ENCODE peak calls at places on chromosomes 6 and 20, in six cellular contexts. One of them, this sample, is unnamed. For H3K4me1, the result is how much of the 10 kb centered on the place peaks cover.

GRCh38 chr6:133286765-133287164 is 45.6 kb downstream of the EYA4 start:
- DNase-seq in OCI-LY7: peak
- DNase-seq in HAP-1: no peak
- DNase-seq in CD8-positive, alpha-beta T cell: no peak
- DNase-seq in prostate gland: no peak
- DNase-seq in transverse colon: no peak
- DNase-seq in this sample: no peak

GRCh38 chr20:49644980-49645565 is 68.6 kb downstream of the B4GALT5 start:
- DNase-seq in HAP-1: no peak
- DNase-seq in OCI-LY7: no peak
- DNase-seq in transverse colon: no peak
- DNase-seq in CD8-positive, alpha-beta T cell: no peak
- DNase-seq in prostate gland: no peak
- DNase-seq in this sample: no peak

GRCh38 chr6:116365743-116366142 is 5.0 kb upstream of the DSE start:
- DNase-seq in prostate gland: no peak
- DNase-seq in transverse colon: no peak
- DNase-seq in OCI-LY7: no peak
- DNase-seq in CD8-positive, alpha-beta T cell: no peak
- DNase-seq in HAP-1: no peak
- DNase-seq in this sample: no peak

GRCh38 chr6:20708367-20709124 is 174.3 kb downstream of the CDKAL1 start:
- DNase-seq in OCI-LY7: no peak
- DNase-seq in CD8-positive, alpha-beta T cell: no peak
- DNase-seq in HAP-1: no peak
- DNase-seq in prostate gland: no peak
- DNase-seq in transverse colon: no peak
- DNase-seq in this sample: no peak

GRCh38 chr20:44586289-44586911 is 4.0 kb downstream of the PKIG start:
- DNase-seq in CD8-positive, alpha-beta T cell: no peak
- DNase-seq in prostate gland: no peak
- DNase-seq in OCI-LY7: peak
- DNase-seq in transverse colon: peak
- DNase-seq in HAP-1: no peak
- DNase-seq in this sample: no peak

GRCh38 chr20:16115891-16116577 is 457.2 kb downstream of the KIF16B start:
- DNase-seq in CD8-positive, alpha-beta T cell: no peak
- DNase-seq in prostate gland: no peak
- DNase-seq in transverse colon: no peak
- DNase-seq in OCI-LY7: no peak
- DNase-seq in HAP-1: no peak
- DNase-seq in this sample: no peak

GRCh38 chr20:50312682-50313187 is 122.1 kb downstream of the CEBPB start:
- DNase-seq in OCI-LY7: no peak
- DNase-seq in CD8-positive, alpha-beta T cell: no peak
- DNase-seq in transverse colon: peak
- DNase-seq in prostate gland: peak
- DNase-seq in HAP-1: no peak
- DNase-seq in this sample: no peak

GRCh38 chr20:50308513-50309279 is 118.1 kb downstream of the CEBPB start:
- DNase-seq in HAP-1: no peak
- DNase-seq in OCI-LY7: peak
- DNase-seq in transverse colon: peak
- DNase-seq in CD8-positive, alpha-beta T cell: no peak
- DNase-seq in prostate gland: peak
- DNase-seq in this sample: peak

GRCh38 chr20:47256665-47257236 is 99.7 kb downstream of the ZMYND8 start:
- DNase-seq in HAP-1: no peak
- DNase-seq in OCI-LY7: no peak
- DNase-seq in CD8-positive, alpha-beta T cell: no peak
- DNase-seq in transverse colon: no peak
- DNase-seq in prostate gland: peak
- DNase-seq in this sample: no peak

GRCh38 chr6:143605894-143606293 is 71.9 kb upstream of the PHACTR2 start:
- DNase-seq in CD8-positive, alpha-beta T cell: no peak
- DNase-seq in prostate gland: no peak
- DNase-seq in HAP-1: no peak
- DNase-seq in OCI-LY7: no peak
- DNase-seq in transverse colon: no peak
- DNase-seq in this sample: no peak

GRCh38 chr6:117272886-117273285 is 7.5 kb downstream of the VGLL2 start:
- DNase-seq in prostate gland: no peak
- DNase-seq in HAP-1: no peak
- DNase-seq in transverse colon: no peak
- DNase-seq in OCI-LY7: no peak
- DNase-seq in CD8-positive, alpha-beta T cell: no peak
- DNase-seq in this sample: no peak

GRCh38 chr6:10884245-10884972 is 2.4 kb upstream of the SYCP2L start:
- DNase-seq in CD8-positive, alpha-beta T cell: no peak
- DNase-seq in HAP-1: no peak
- DNase-seq in prostate gland: no peak
- DNase-seq in transverse colon: no peak
- DNase-seq in OCI-LY7: no peak
- DNase-seq in this sample: no peak

GRCh38 chr20:35146299-35146921 is 726 bp downstream of the EDEM2 start:
- DNase-seq in OCI-LY7: peak
- DNase-seq in prostate gland: no peak
- DNase-seq in transverse colon: no peak
- DNase-seq in HAP-1: peak
- DNase-seq in CD8-positive, alpha-beta T cell: no peak
- DNase-seq in this sample: no peak

GRCh38 chr20:14415492-14415891 is 78.1 kb upstream of the FLRT3 start:
- DNase-seq in HAP-1: no peak
- DNase-seq in CD8-positive, alpha-beta T cell: no peak
- DNase-seq in transverse colon: no peak
- DNase-seq in OCI-LY7: no peak
- DNase-seq in prostate gland: no peak
- DNase-seq in this sample: no peak

GRCh38 chr20:7859371-7859802 is 80.9 kb downstream of the HAO1 start:
- DNase-seq in OCI-LY7: peak
- DNase-seq in transverse colon: no peak
- DNase-seq in CD8-positive, alpha-beta T cell: no peak
- DNase-seq in prostate gland: no peak
- DNase-seq in HAP-1: peak
- DNase-seq in this sample: no peak

GRCh38 chr6:161242779-161243693 is 30.8 kb downstream of the AGPAT4 start:
- DNase-seq in prostate gland: no peak
- DNase-seq in transverse colon: no peak
- DNase-seq in HAP-1: no peak
- DNase-seq in CD8-positive, alpha-beta T cell: peak
- DNase-seq in OCI-LY7: no peak
- DNase-seq in this sample: no peak

GRCh38 chr20:18986895-18987580 is 173.5 kb downstream of the SCP2D1 start:
- DNase-seq in CD8-positive, alpha-beta T cell: no peak
- DNase-seq in prostate gland: no peak
- DNase-seq in OCI-LY7: no peak
- DNase-seq in transverse colon: no peak
- DNase-seq in HAP-1: no peak
- DNase-seq in this sample: no peak

GRCh38 chr6:153568601-153569000 is 437.5 kb upstream of the RGS17 start:
- DNase-seq in CD8-positive, alpha-beta T cell: no peak
- DNase-seq in prostate gland: no peak
- DNase-seq in HAP-1: no peak
- DNase-seq in transverse colon: no peak
- DNase-seq in OCI-LY7: no peak
- DNase-seq in this sample: no peak

GRCh38 chr20:44465001-44465560 is 10.6 kb upstream of the TTPAL start:
- DNase-seq in prostate gland: no peak
- DNase-seq in HAP-1: no peak
- DNase-seq in CD8-positive, alpha-beta T cell: no peak
- DNase-seq in OCI-LY7: no peak
- DNase-seq in transverse colon: peak
- DNase-seq in this sample: no peak

GRCh38 chr6:17725083-17725482 is 18.4 kb upstream of the NUP153 start:
- DNase-seq in transverse colon: peak
- DNase-seq in OCI-LY7: no peak
- DNase-seq in CD8-positive, alpha-beta T cell: no peak
- DNase-seq in HAP-1: peak
- DNase-seq in prostate gland: no peak
- DNase-seq in this sample: no peak

GRCh38 chr20:17966432-17967312 is 1.9 kb downstream of the SNX5 start:
- DNase-seq in prostate gland: no peak
- DNase-seq in CD8-positive, alpha-beta T cell: no peak
- DNase-seq in HAP-1: no peak
- DNase-seq in transverse colon: no peak
- DNase-seq in OCI-LY7: peak
- DNase-seq in this sample: no peak

GRCh38 chr6:152124432-152125074 is 317.1 kb downstream of the ESR1 start:
- DNase-seq in transverse colon: no peak
- DNase-seq in prostate gland: peak
- DNase-seq in CD8-positive, alpha-beta T cell: no peak
- DNase-seq in HAP-1: peak
- DNase-seq in OCI-LY7: peak
- DNase-seq in this sample: no peak

GRCh38 chr20:1941226-1941625 is 46.0 kb downstream of the SIRPA start:
- DNase-seq in prostate gland: peak
- DNase-seq in OCI-LY7: no peak
- DNase-seq in HAP-1: no peak
- DNase-seq in transverse colon: no peak
- DNase-seq in CD8-positive, alpha-beta T cell: no peak
- DNase-seq in this sample: peak

GRCh38 chr20:57619053-57619831 is 984 bp downstream of the ZBP1 start:
- DNase-seq in HAP-1: no peak
- DNase-seq in prostate gland: no peak
- DNase-seq in transverse colon: peak
- DNase-seq in CD8-positive, alpha-beta T cell: peak
- DNase-seq in OCI-LY7: peak
- DNase-seq in this sample: no peak
- H3K4me1 ChIP-seq in HAP-1: under half
- H3K4me1 ChIP-seq in prostate gland: under half
- H3K4me1 ChIP-seq in transverse colon: under half
- H3K4me1 ChIP-seq in CD8-positive, alpha-beta T cell: half or more
- H3K4me1 ChIP-seq in OCI-LY7: half or more
- H3K4me1 ChIP-seq in this sample: under half

GRCh38 chr20:32113861-32114260 is 4.3 kb downstream of the TM9SF4 start:
- DNase-seq in OCI-LY7: no peak
- DNase-seq in CD8-positive, alpha-beta T cell: no peak
- DNase-seq in prostate gland: no peak
- DNase-seq in HAP-1: no peak
- DNase-seq in transverse colon: no peak
- DNase-seq in this sample: no peak

GRCh38 chr20:32112862-32113261 is 3.3 kb downstream of the TM9SF4 start:
- DNase-seq in HAP-1: no peak
- DNase-seq in transverse colon: peak
- DNase-seq in CD8-positive, alpha-beta T cell: no peak
- DNase-seq in OCI-LY7: no peak
- DNase-seq in prostate gland: no peak
- DNase-seq in this sample: no peak

GRCh38 chr20:32115196-32115767 is 5.8 kb downstream of the TM9SF4 start:
- DNase-seq in prostate gland: no peak
- DNase-seq in CD8-positive, alpha-beta T cell: no peak
- DNase-seq in transverse colon: no peak
- DNase-seq in OCI-LY7: no peak
- DNase-seq in HAP-1: no peak
- DNase-seq in this sample: no peak

GRCh38 chr20:32116079-32116521 is 6.6 kb downstream of the TM9SF4 start:
- DNase-seq in prostate gland: no peak
- DNase-seq in CD8-positive, alpha-beta T cell: no peak
- DNase-seq in OCI-LY7: no peak
- DNase-seq in HAP-1: no peak
- DNase-seq in transverse colon: no peak
- DNase-seq in this sample: no peak

GRCh38 chr20:32114305-32114960 is 4.9 kb downstream of the TM9SF4 start:
- DNase-seq in CD8-positive, alpha-beta T cell: no peak
- DNase-seq in transverse colon: no peak
- DNase-seq in HAP-1: no peak
- DNase-seq in prostate gland: no peak
- DNase-seq in OCI-LY7: no peak
- DNase-seq in this sample: no peak
- H3K4me1 ChIP-seq in CD8-positive, alpha-beta T cell: under half
- H3K4me1 ChIP-seq in transverse colon: under half
- H3K4me1 ChIP-seq in HAP-1: under half
- H3K4me1 ChIP-seq in prostate gland: under half
- H3K4me1 ChIP-seq in OCI-LY7: under half
- H3K4me1 ChIP-seq in this sample: under half

DNA sequence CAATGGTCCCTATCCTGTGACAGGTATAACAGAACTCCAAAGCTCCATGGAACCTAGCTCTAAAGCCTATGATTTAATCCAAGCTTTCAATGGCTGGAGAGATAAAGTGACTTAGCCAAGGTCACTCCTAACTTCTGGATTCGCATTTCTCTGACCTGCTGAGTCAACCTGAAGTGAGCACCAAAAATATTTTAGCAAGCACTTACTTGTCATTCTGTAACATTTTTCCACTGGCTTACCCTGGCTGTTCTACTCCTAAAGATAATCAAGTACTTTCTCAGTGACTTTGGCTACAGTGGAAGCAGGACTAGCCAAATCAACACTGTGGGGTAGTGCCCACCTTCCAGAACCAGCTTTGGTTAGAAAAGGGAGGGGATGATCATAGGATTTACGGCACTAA is 188.3 kb downstream of the OGFRL1 start:
- DNase-seq in prostate gland: no peak
- DNase-seq in CD8-positive, alpha-beta T cell: no peak
- DNase-seq in transverse colon: no peak
- DNase-seq in HAP-1: no peak
- DNase-seq in OCI-LY7: no peak
- DNase-seq in this sample: no peak
- H3K4me1 ChIP-seq in prostate gland: under half
- H3K4me1 ChIP-seq in CD8-positive, alpha-beta T cell: under half
- H3K4me1 ChIP-seq in transverse colon: under half
- H3K4me1 ChIP-seq in HAP-1: under half
- H3K4me1 ChIP-seq in OCI-LY7: under half
- H3K4me1 ChIP-seq in this sample: under half

DNA sequence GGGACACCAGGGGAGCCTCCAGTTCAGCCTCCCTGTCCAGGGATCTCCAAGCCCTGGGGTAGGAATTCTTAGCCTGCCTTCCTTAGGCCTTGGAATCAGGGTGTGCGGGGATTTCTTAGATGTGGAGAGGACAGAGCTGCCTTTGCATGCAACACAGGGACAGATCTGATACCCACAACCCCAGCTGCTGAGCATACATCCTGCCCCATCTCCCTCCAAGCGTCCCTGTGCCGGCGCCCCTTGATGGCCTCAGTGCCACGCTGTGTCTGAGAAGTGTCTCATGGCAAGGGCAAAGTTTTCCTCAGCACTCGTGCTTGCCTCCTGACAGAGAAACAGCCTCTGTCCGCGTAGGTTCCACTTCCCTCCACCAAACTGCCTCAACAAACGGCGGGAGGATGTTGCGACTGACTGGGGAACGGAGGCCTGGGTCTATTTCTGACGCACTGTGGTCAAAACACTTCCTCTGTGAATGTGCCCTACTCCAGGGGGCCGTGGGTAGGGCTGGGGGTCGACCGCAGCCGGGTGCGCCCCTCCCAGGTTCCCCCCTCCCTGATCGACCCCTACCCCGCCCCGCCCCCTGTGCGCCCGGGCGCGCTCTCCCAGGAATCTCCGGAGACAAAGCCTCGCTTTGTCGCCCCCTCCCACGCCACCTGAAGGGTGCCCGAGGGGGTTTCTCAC is 950 bp downstream of the MICAL1 start:
- DNase-seq in CD8-positive, alpha-beta T cell: peak
- DNase-seq in transverse colon: peak
- DNase-seq in HAP-1: no peak
- DNase-seq in prostate gland: no peak
- DNase-seq in OCI-LY7: peak
- DNase-seq in this sample: no peak
- H3K4me1 ChIP-seq in CD8-positive, alpha-beta T cell: half or more
- H3K4me1 ChIP-seq in transverse colon: under half
- H3K4me1 ChIP-seq in HAP-1: under half
- H3K4me1 ChIP-seq in prostate gland: under half
- H3K4me1 ChIP-seq in OCI-LY7: half or more
- H3K4me1 ChIP-seq in this sample: under half

This sample was measured in keratinocyte.